ENCODE peak calls at places on chromosomes 13 and 19, in seven cellular contexts. I, Z, H, Q, L, S and O are unnamed samples.

GRCh38 chr13:29143864-29144263 is 323.7 kb downstream of the MTUS2 start:
- DNase-seq in I (no peak), Z (no peak), H (no peak), Q (no peak), L (no peak), S (no peak), O (no peak)

GRCh38 chr13:50707533-50708096 is 135.9 kb downstream of the DLEU7 start:
- DNase-seq in I (no peak), Z (no peak), H (no peak), Q (no peak), L (no peak), S (no peak), O (no peak)

GRCh38 chr19:3523361-3524074 is 15.5 kb upstream of the TEKTIP1 start:
- DNase-seq in I (no peak), Z (no peak), H (no peak), Q (no peak), L (no peak), S (no peak), O (no peak)

GRCh38 chr13:102580552-102581169 is 16.1 kb upstream of the TPP2 start:
- DNase-seq in I (no peak), Z (peak; percentile 49), H (no peak), Q (no peak), L (no peak), S (peak; percentile 66), O (no peak)

GRCh38 chr19:6228523-6229215 is 51.1 kb downstream of the MLLT1 start:
- DNase-seq in I (no peak), Z (peak; percentile 43), H (peak; percentile 86), Q (peak; percentile 30), L (no peak), S (no peak), O (no peak)

GRCh38 chr13:109751477-109751876 is 34.9 kb downstream of the IRS2 start:
- DNase-seq in I (no peak), Z (no peak), H (no peak), Q (no peak), L (no peak), S (no peak), O (no peak)

GRCh38 chr13:73138276-73138950 is 79.6 kb downstream of the KLF5 start:
- DNase-seq in I (peak; percentile 12), Z (peak; percentile 77), H (no peak), Q (no peak), L (peak; percentile 20), S (no peak), O (no peak)

GRCh38 chr19:46604781-46605355 is 3.7 kb downstream of the CALM3 start:
- DNase-seq in I (no peak), Z (no peak), H (no peak), Q (no peak), L (no peak), S (no peak), O (no peak)

GRCh38 chr19:58033741-58034475 is at the start of gene ZSCAN1:
- DNase-seq in I (peak; percentile 75), Z (peak; percentile 79), H (peak; percentile 100), Q (peak; percentile 67), L (no peak), S (peak; percentile 92), O (no peak)

GRCh38 chr13:72293206-72293605 is 426.2 kb upstream of the DACH1 start:
- DNase-seq in I (no peak), Z (peak; percentile 49), H (no peak), Q (no peak), L (no peak), S (no peak), O (no peak)

GRCh38 chr13:47211106-47211505 is 314.3 kb upstream of the HTR2A start:
- DNase-seq in I (no peak), Z (peak; percentile 65), H (no peak), Q (no peak), L (no peak), S (no peak), O (no peak)

GRCh38 chr13:58994077-58994476 is 1169.7 kb downstream of the DIAPH3 start:
- DNase-seq in I (no peak), Z (no peak), H (no peak), Q (no peak), L (no peak), S (no peak), O (no peak)

GRCh38 chr13:102657630-102658029 is 37.2 kb downstream of the METTL21C start:
- DNase-seq in I (no peak), Z (no peak), H (no peak), Q (no peak), L (no peak), S (no peak), O (no peak)

GRCh38 chr19:511101-511841 is 4.0 kb downstream of the TPGS1 start:
- DNase-seq in I (no peak), Z (peak; percentile 79), H (peak; percentile 89), Q (peak; percentile 79), L (no peak), S (no peak), O (peak; percentile 55)

GRCh38 chr13:102555914-102556553 is 40.8 kb upstream of the TPP2 start:
- DNase-seq in I (peak; percentile 11), Z (peak; percentile 21), H (no peak), Q (no peak), L (no peak), S (peak; percentile 9), O (no peak)

GRCh38 chr13:77387607-77388200 is 60.8 kb upstream of the MYCBP2 start:
- DNase-seq in I (no peak), Z (no peak), H (no peak), Q (no peak), L (no peak), S (no peak), O (no peak)

GRCh38 chr19:3653865-3654513 is 27.4 kb upstream of the CACTIN start:
- DNase-seq in I (no peak), Z (no peak), H (no peak), Q (no peak), L (peak; percentile 10), S (no peak), O (no peak)

GRCh38 chr19:57239982-57240310 is 486 bp upstream of the ZNF805 start:
- DNase-seq in I (no peak), Z (no peak), H (no peak), Q (no peak), L (no peak), S (no peak), O (no peak)

GRCh38 chr13:33794576-33794975 is 23.4 kb upstream of the RFC3 start:
- DNase-seq in I (no peak), Z (peak; percentile 15), H (no peak), Q (no peak), L (no peak), S (no peak), O (no peak)

GRCh38 chr19:48094843-48095203 is 15.8 kb downstream of the PLA2G4C start:
- DNase-seq in I (no peak), Z (no peak), H (no peak), Q (no peak), L (no peak), S (no peak), O (no peak)

GRCh38 chr19:4295972-4296771 is 6.0 kb downstream of the TMIGD2 start:
- DNase-seq in I (no peak), Z (peak; percentile 20), H (peak; percentile 96), Q (no peak), L (no peak), S (no peak), O (no peak)

GRCh38 chr19:954672-955494 is 29.0 kb downstream of the ARID3A start:
- DNase-seq in I (no peak), Z (no peak), H (no peak), Q (no peak), L (no peak), S (no peak), O (no peak)

GRCh38 chr19:5031231-5032100 is 62.6 kb downstream of the KDM4B start:
- DNase-seq in I (peak; percentile 92), Z (peak; percentile 56), H (peak; percentile 98), Q (peak; percentile 88), L (peak; percentile 88), S (peak; percentile 85), O (peak; percentile 96)

GRCh38 chr19:49567722-49568454 is 12.5 kb downstream of the NOSIP start:
- DNase-seq in I (no peak), Z (no peak), H (no peak), Q (no peak), L (no peak), S (no peak), O (no peak)

GRCh38 chr19:35031072-35031881 is 1.0 kb downstream of the SCN1B start:
- DNase-seq in I (peak; percentile 66), Z (peak; percentile 32), H (peak; percentile 92), Q (no peak), L (no peak), S (peak; percentile 59), O (peak; percentile 79)

GRCh38 chr19:35136977-35137702 is 1.5 kb upstream of the FXYD1 start:
- DNase-seq in I (no peak), Z (no peak), H (no peak), Q (no peak), L (no peak), S (no peak), O (no peak)

GRCh38 chr19:39941615-39942507 is 7.4 kb upstream of the FCGBP start:
- DNase-seq in I (no peak), Z (peak; percentile 34), H (no peak), Q (no peak), L (peak; percentile 74), S (no peak), O (no peak)

GRCh38 chr13:85610024-85610423 is 189.2 kb downstream of the SLITRK6 start:
- DNase-seq in I (no peak), Z (no peak), H (no peak), Q (no peak), L (no peak), S (no peak), O (no peak)

GRCh38 chr19:902093-902370 is 8.7 kb downstream of the RNU6-9 start:
- DNase-seq in I (no peak), Z (no peak), H (no peak), Q (no peak), L (no peak), S (no peak), O (no peak)

GRCh38 chr13:23723463-23723862 is 153.3 kb downstream of the TNFRSF19 start:
- DNase-seq in I (no peak), Z (peak; percentile 68), H (peak; percentile 55), Q (no peak), L (no peak), S (no peak), O (no peak)

GRCh38 chr13:54449922-54450321 is 1421.3 kb downstream of the OLFM4 start:
- DNase-seq in I (no peak), Z (no peak), H (no peak), Q (no peak), L (no peak), S (no peak), O (no peak)

GRCh38 chr13:114132419-114133121 is at the start of gene RASA3:
- DNase-seq in I (peak; percentile 77), Z (peak; percentile 87), H (peak; percentile 96), Q (peak; percentile 75), L (peak; percentile 27), S (peak; percentile 94), O (peak; percentile 97)

GRCh38 chr13:99347335-99347878 is 40.2 kb upstream of the GPR183 start:
- DNase-seq in I (no peak), Z (no peak), H (no peak), Q (no peak), L (no peak), S (no peak), O (no peak)

GRCh38 chr19:51600940-51601575 is 29.1 kb downstream of the SIGLEC5 start:
- DNase-seq in I (no peak), Z (no peak), H (no peak), Q (no peak), L (no peak), S (no peak), O (no peak)

GRCh38 chr19:5738423-5738822 is 18.0 kb downstream of the CATSPERD start:
- DNase-seq in I (no peak), Z (no peak), H (no peak), Q (no peak), L (no peak), S (no peak), O (no peak)

GRCh38 chr13:82993417-82993816 is 888.9 kb downstream of the SLITRK1 start:
- DNase-seq in I (no peak), Z (no peak), H (no peak), Q (no peak), L (no peak), S (no peak), O (no peak)

GRCh38 chr13:60152114-60152513 is 11.6 kb downstream of the DIAPH3 start:
- DNase-seq in I (no peak), Z (peak; percentile 64), H (no peak), Q (no peak), L (no peak), S (no peak), O (no peak)

GRCh38 chr19:54803410-54803809 is at the start of gene KIR2DL4:
- DNase-seq in I (no peak), Z (no peak), H (no peak), Q (no peak), L (no peak), S (no peak), O (no peak)